ENCODE peak calls at places on chromosomes 2 and 18, in eight cellular contexts. N is GM12892; P is T-helper 9 cell; U is NT2/D1; I is NCI-H460; Z is activated CD4-positive, CD25-positive, alpha-beta regulatory T cell; E is lower lobe of right lung; B is HFF-Myc. O is an unnamed sample.

GRCh38 chr2:56248965-56249742 is 65.4 kb downstream of the CCDC85A start:
- DNase-seq in N (no peak), P (no peak), U (no peak), I (no peak), Z (no peak), E (no peak), B (no peak), O (no peak)

GRCh38 chr2:177972123-177972522 is 100.5 kb downstream of the PDE11A start:
- DNase-seq in N (no peak), P (no peak), U (no peak), I (no peak), Z (no peak), E (no peak), B (no peak), O (no peak)

GRCh38 chr2:168997794-168998193 is 33.3 kb downstream of the ABCB11 start:
- DNase-seq in N (no peak), P (no peak), U (no peak), I (no peak), Z (no peak), E (no peak), B (no peak), O (no peak)

GRCh38 chr2:66601624-66602023 is 166.7 kb downstream of the MEIS1 start:
- DNase-seq in N (no peak), P (no peak), U (no peak), I (no peak), Z (no peak), E (no peak), B (no peak), O (no peak)

GRCh38 chr2:643761-644160 is 33.4 kb downstream of the TMEM18 start:
- DNase-seq in N (no peak), P (no peak), U (no peak), I (no peak), Z (no peak), E (no peak), B (no peak), O (no peak)

GRCh38 chr18:36706313-36706881 is 122.4 kb downstream of the TPGS2 start:
- DNase-seq in N (no peak), P (no peak), U (no peak), I (no peak), Z (no peak), E (no peak), B (no peak), O (no peak)

GRCh38 chr2:41206004-41206403 is 754.1 kb upstream of the SLC8A1 start:
- DNase-seq in N (no peak), P (no peak), U (no peak), I (no peak), Z (no peak), E (no peak), B (no peak), O (no peak)

GRCh38 chr2:106296182-106296815 is 102.2 kb upstream of the UXS1 start:
- DNase-seq in N (no peak), P (no peak), U (no peak), I (no peak), Z (no peak), E (no peak), B (peak), O (no peak)

GRCh38 chr2:211457325-211457724 is 900.9 kb downstream of the CPS1 start:
- DNase-seq in N (no peak), P (no peak), U (no peak), I (no peak), Z (no peak), E (no peak), B (no peak), O (no peak)

GRCh38 chr2:160751021-160751420 is 257.4 kb upstream of the RBMS1 start:
- DNase-seq in N (no peak), P (no peak), U (no peak), I (no peak), Z (no peak), E (no peak), B (no peak), O (no peak)

GRCh38 chr2:237558918-237559645 is 7.3 kb upstream of the PRLH start:
- DNase-seq in N (no peak), P (no peak), U (no peak), I (no peak), Z (no peak), E (peak), B (peak), O (no peak)

GRCh38 chr2:237996041-237996593 is 29.3 kb downstream of the UBE2F start:
- DNase-seq in N (no peak), P (no peak), U (no peak), I (no peak), Z (no peak), E (peak), B (peak), O (no peak)

GRCh38 chr2:44922776-44923175 is 18.7 kb upstream of the SIX3 start:
- DNase-seq in N (no peak), P (no peak), U (no peak), I (no peak), Z (no peak), E (no peak), B (no peak), O (no peak)

GRCh38 chr2:177147093-177147694 is 65.4 kb upstream of the HNRNPA3 start:
- DNase-seq in N (no peak), P (no peak), U (peak), I (peak), Z (no peak), E (no peak), B (no peak), O (no peak)

GRCh38 chr18:64488698-64489097 is 339.8 kb upstream of the LINC00305 start:
- DNase-seq in N (no peak), P (no peak), U (no peak), I (no peak), Z (no peak), E (no peak), B (no peak), O (no peak)

GRCh38 chr18:70698574-70698973 is 409.7 kb downstream of the SOCS6 start:
- DNase-seq in N (no peak), P (no peak), U (no peak), I (no peak), Z (no peak), E (no peak), B (no peak), O (no peak)

GRCh38 chr2:109437325-109438090 is 176.3 kb downstream of the SEPTIN10 start:
- DNase-seq in N (no peak), P (no peak), U (no peak), I (no peak), Z (no peak), E (peak), B (no peak), O (no peak)

GRCh38 chr2:43609304-43609883 is 13.6 kb upstream of the THADA start:
- DNase-seq in N (no peak), P (peak), U (peak), I (peak), Z (no peak), E (no peak), B (no peak), O (peak)

GRCh38 chr2:145655366-145655765 is 1135.4 kb upstream of the ZEB2 start:
- DNase-seq in N (no peak), P (no peak), U (no peak), I (no peak), Z (no peak), E (no peak), B (no peak), O (no peak)

GRCh38 chr2:187614756-187615155 is 60.5 kb upstream of the TFPI start:
- DNase-seq in N (no peak), P (no peak), U (no peak), I (no peak), Z (no peak), E (no peak), B (no peak), O (no peak)

GRCh38 chr2:107811376-107811775 is 15.3 kb upstream of the RGPD4 start:
- DNase-seq in N (no peak), P (no peak), U (no peak), I (no peak), Z (no peak), E (no peak), B (no peak), O (no peak)

GRCh38 chr2:145040433-145040832 is 520.5 kb upstream of the ZEB2 start:
- DNase-seq in N (no peak), P (no peak), U (no peak), I (no peak), Z (no peak), E (no peak), B (no peak), O (no peak)

GRCh38 chr2:114812261-114812660 is 369.8 kb downstream of the DPP10 start:
- DNase-seq in N (no peak), P (no peak), U (no peak), I (no peak), Z (no peak), E (no peak), B (no peak), O (no peak)

GRCh38 chr2:44351676-44352075 is 9.6 kb downstream of the PREPL start:
- DNase-seq in N (no peak), P (no peak), U (no peak), I (no peak), Z (no peak), E (no peak), B (no peak), O (no peak)

GRCh38 chr2:23826079-23826478 is 100.8 kb downstream of the ATAD2B start:
- DNase-seq in N (no peak), P (no peak), U (no peak), I (no peak), Z (no peak), E (no peak), B (no peak), O (no peak)

GRCh38 chr2:7773362-7773973 is 856.3 kb downstream of the RNF144A start:
- DNase-seq in N (no peak), P (no peak), U (no peak), I (no peak), Z (no peak), E (peak), B (no peak), O (no peak)

GRCh38 chr18:70490008-70490933 is 201.4 kb downstream of the SOCS6 start:
- DNase-seq in N (no peak), P (peak), U (peak), I (peak), Z (peak), E (no peak), B (peak), O (peak)

GRCh38 chr2:143284087-143284675 is 155.0 kb downstream of the ARHGAP15 start:
- DNase-seq in N (no peak), P (peak), U (peak), I (peak), Z (no peak), E (no peak), B (no peak), O (no peak)

GRCh38 chr18:48801728-48802542 is 148.8 kb downstream of the SMAD7 start:
- DNase-seq in N (no peak), P (no peak), U (no peak), I (no peak), Z (no peak), E (peak), B (no peak), O (no peak)

GRCh38 chr2:102187191-102188150 is 648 bp downstream of the IL1RL2 start:
- DNase-seq in N (no peak), P (peak), U (no peak), I (no peak), Z (peak), E (peak), B (no peak), O (peak)

GRCh38 chr2:113966171-113966570 is 76.3 kb downstream of the ACTR3 start:
- DNase-seq in N (no peak), P (no peak), U (no peak), I (no peak), Z (no peak), E (no peak), B (no peak), O (no peak)

O was measured in memory B cell.